ENCODE peak calls at places on chromosomes 13 and 19, in ten cellular contexts. K is activated T-helper 1 cell treated with Interleukin-2 at 50 U/mL for 16 hours; Q is HS-27A; F is anterior cingulate cortex; L is fibroblast of lung; V is foreskin fibroblast; X is activated T-helper 2 cell treated with anti-CD3 and anti-CD28 coated beads, Interferon-gamma antibody, Interleukin-2, Interleukin-4, amounts not matched to agents 10 μg/mL and 5 μg/mL and 100 μg/mL, durations not matched to agents 14 hours and 24 hours and 36 hours; T is WTC11; D is effector memory CD8-positive, alpha-beta T cell; Z is stimulated activated CD4-positive, alpha-beta T cell treated with anti-CD3 and anti-CD28 coated beads, Interleukin-2, amount 100 ng/mL, for 48 hours. U is an unnamed sample.
A peak's percentile ranks its signal among the peaks of the same experiment; 100 is the strongest.

GRCh38 chr13:112444001-112444311 is 67.8 kb downstream of the SPACA7 start:
- DNase-seq in D (no peak), X (peak; percentile 34), Z (peak; percentile 65), V (peak; percentile 72), K (no peak), T (peak; percentile 94), Q (peak; percentile 2), F (peak; percentile 15), L (peak; percentile 26), U (peak; percentile 72)

GRCh38 chr13:21837841-21838551 is 167.1 kb downstream of the FGF9 start:
- DNase-seq in X (no peak), K (no peak), D (no peak), V (no peak), Z (no peak), F (no peak), L (no peak), Q (no peak), T (no peak), U (no peak)

GRCh38 chr19:53525922-53526321 is 12.0 kb upstream of the ZNF331 start:
- DNase-seq in Q (no peak), D (no peak), V (no peak), X (no peak), Z (no peak), T (no peak), F (no peak), L (no peak), K (no peak), U (no peak)

GRCh38 chr13:110134801-110135200 is 172.2 kb downstream of the COL4A1 start:
- DNase-seq in D (no peak), Z (no peak), T (no peak), K (no peak), Q (no peak), L (peak; percentile 24), V (no peak), F (no peak), X (no peak), U (no peak)

GRCh38 chr19:48711106-48711662 is 8.3 kb downstream of the MAMSTR start:
- DNase-seq in Q (no peak), X (no peak), K (no peak), Z (no peak), V (no peak), F (no peak), T (no peak), D (no peak), L (no peak), U (no peak)

GRCh38 chr13:106734185-106734584 is 166.2 kb upstream of the ARGLU1 start:
- DNase-seq in T (no peak), Q (no peak), K (no peak), F (no peak), D (no peak), Z (no peak), V (no peak), L (no peak), X (no peak), U (no peak)

GRCh38 chr13:80251403-80251802 is 89.5 kb downstream of the SPRY2 start:
- DNase-seq in F (no peak), T (no peak), X (no peak), D (no peak), K (no peak), L (peak; percentile 69), Z (no peak), Q (peak; percentile 12), V (peak; percentile 83), U (no peak)

GRCh38 chr19:46180701-46181385 is 32.8 kb downstream of the IGFL2 start:
- DNase-seq in F (no peak), X (no peak), K (no peak), L (peak; percentile 86), Q (no peak), V (peak; percentile 79), D (no peak), T (no peak), Z (no peak), U (no peak)

GRCh38 chr13:110712081-110712848 is 1.2 kb upstream of the ING1 start:
- DNase-seq in V (peak; percentile 95), T (peak; percentile 74), X (peak; percentile 77), Q (no peak), L (peak; percentile 80), K (peak; percentile 90), Z (peak; percentile 74), F (peak; percentile 90), D (peak; percentile 83), U (peak; percentile 91)

GRCh38 chr19:397941-398706 is 10.8 kb downstream of the C2CD4C start:
- DNase-seq in F (no peak), X (no peak), T (no peak), Z (no peak), K (no peak), Q (no peak), V (no peak), L (no peak), D (no peak), U (no peak)

GRCh38 chr13:41813426-41813825 is 147.5 kb downstream of the VWA8 start:
- DNase-seq in Q (no peak), X (no peak), D (no peak), Z (no peak), K (no peak), L (peak; percentile 71), F (no peak), T (no peak), V (peak; percentile 63), U (no peak)

GRCh38 chr19:926595-927043 is 784 bp downstream of the ARID3A start:
- DNase-seq in F (no peak), K (no peak), L (no peak), Z (peak; percentile 49), D (no peak), T (no peak), X (no peak), V (peak; percentile 74), Q (no peak), U (peak; percentile 83)

GRCh38 chr19:35777411-35777841 is 2.1 kb downstream of the ARHGAP33 start:
- DNase-seq in D (no peak), Z (no peak), L (no peak), V (no peak), T (peak; percentile 62), X (no peak), Q (no peak), K (no peak), F (no peak), U (no peak)

GRCh38 chr19:29216021-29216420 is 3.1 kb upstream of the UQCRFS1 start:
- DNase-seq in F (no peak), X (no peak), V (no peak), D (no peak), Q (no peak), K (no peak), Z (no peak), T (no peak), L (no peak), U (no peak)

GRCh38 chr13:23469901-23470525 is 36.5 kb upstream of the SACS start:
- DNase-seq in X (no peak), F (no peak), Q (no peak), L (peak; percentile 73), K (no peak), D (no peak), V (peak; percentile 90), T (no peak), Z (no peak), U (no peak)

GRCh38 chr19:19488041-19488874 is 27.1 kb downstream of the TSSK6 start:
- DNase-seq in Z (no peak), X (no peak), Q (no peak), T (no peak), K (no peak), D (no peak), L (peak; percentile 14), V (peak; percentile 53), F (no peak), U (peak; percentile 75)

GRCh38 chr19:14475251-14476073 is at the start of gene PTGER1:
- DNase-seq in X (peak; percentile 33), Q (no peak), F (no peak), T (peak; percentile 60), D (no peak), Z (no peak), L (peak; percentile 25), V (peak; percentile 75), K (no peak), U (no peak)

GRCh38 chr13:75661443-75661842 is 25.3 kb downstream of the LMO7 start:
- DNase-seq in V (no peak), Q (no peak), F (no peak), L (no peak), K (no peak), X (no peak), T (no peak), Z (no peak), D (no peak), U (no peak)

GRCh38 chr13:110636701-110637201 is 21.4 kb downstream of the NAXD start:
- DNase-seq in K (no peak), Z (no peak), X (no peak), F (no peak), L (no peak), D (no peak), T (no peak), V (no peak), Q (no peak), U (no peak)

GRCh38 chr19:2627319-2627829 is 75.1 kb downstream of the GNG7 start:
- DNase-seq in Q (peak; percentile 92), F (peak; percentile 77), X (no peak), V (peak; percentile 99), L (peak; percentile 99), D (no peak), K (no peak), T (no peak), Z (peak; percentile 37), U (peak; percentile 90)

GRCh38 chr19:2047449-2048103 is 3.5 kb downstream of the MKNK2 start:
- DNase-seq in K (no peak), X (no peak), F (no peak), Z (no peak), L (no peak), Q (no peak), V (peak; percentile 67), D (no peak), T (no peak), U (peak; percentile 83)